ENCODE peak calls at places on chromosomes 3 and 15, in five cellular contexts. V, N, U, O and Y are unnamed samples.

GRCh38 chr15:60729850-60730458 is 251.0 kb upstream of the ICE2 start:
- DNase-seq in O (no peak), V (no peak), U (peak), N (no peak), Y (no peak)

GRCh38 chr3:67605377-67605776 is 49.0 kb downstream of the SUCLG2 start:
- DNase-seq in N (no peak), U (no peak), O (no peak), V (no peak), Y (no peak)

GRCh38 chr3:37768107-37768809 is 93.4 kb upstream of the CTDSPL start:
- DNase-seq in U (no peak), N (no peak), V (no peak), O (no peak), Y (peak)

GRCh38 chr3:40299721-40300335 is 9.7 kb upstream of the EIF1B start:
- DNase-seq in V (no peak), N (no peak), O (no peak), U (no peak), Y (no peak)

GRCh38 chr3:120438971-120439370 is 11.8 kb downstream of the FSTL1 start:
- DNase-seq in N (peak), V (no peak), O (peak), U (no peak), Y (no peak)

GRCh38 chr3:84165278-84165677 is 793.5 kb upstream of the CADM2 start:
- DNase-seq in O (no peak), U (no peak), V (no peak), N (no peak), Y (no peak)

GRCh38 chr15:67678948-67679347 is 136.4 kb downstream of the MAP2K5 start:
- DNase-seq in O (no peak), V (no peak), N (no peak), U (no peak), Y (no peak)

GRCh38 chr15:61182955-61183354 is 46.1 kb downstream of the RORA start:
- DNase-seq in N (no peak), O (no peak), U (no peak), V (no peak), Y (no peak)

GRCh38 chr3:43629741-43630140 is 7.9 kb upstream of the ANO10 start:
- DNase-seq in O (no peak), N (no peak), U (no peak), V (no peak), Y (no peak)

GRCh38 chr15:55894406-55894965 is 98.9 kb downstream of the NEDD4 start:
- DNase-seq in O (no peak), V (no peak), N (no peak), U (no peak), Y (no peak)